ENCODE peak calls at places on chromosome 21, in seven cellular contexts. One of them, this sample, is unnamed.

GRCh38 chr21:40253112-40253511 is 385.9 kb downstream of the PCP4 start:
- DNase-seq in foreskin fibroblast: no peak
- DNase-seq in AG09309: no peak
- DNase-seq in heart right ventricle: no peak
- DNase-seq in HL-60: no peak
- DNase-seq in breast epithelium: no peak
- DNase-seq in BE2C: no peak
- DNase-seq in this sample: no peak

GRCh38 chr21:16437586-16437985 is 707.8 kb downstream of the USP25 start:
- DNase-seq in foreskin fibroblast: no peak
- DNase-seq in AG09309: no peak
- DNase-seq in heart right ventricle: no peak
- DNase-seq in HL-60: no peak
- DNase-seq in breast epithelium: no peak
- DNase-seq in BE2C: no peak
- DNase-seq in this sample: no peak

GRCh38 chr21:45981641-45982255 is at the start of gene COL6A1:
- DNase-seq in foreskin fibroblast: peak; percentile 71
- DNase-seq in AG09309: no peak
- DNase-seq in heart right ventricle: peak; percentile 75
- DNase-seq in HL-60: no peak
- DNase-seq in breast epithelium: peak; percentile 57
- DNase-seq in BE2C: peak; percentile 72
- DNase-seq in this sample: peak; percentile 43

GRCh38 chr21:45880097-45881068 is 101.2 kb upstream of the COL6A1 start:
- DNase-seq in foreskin fibroblast: peak; percentile 70
- DNase-seq in AG09309: peak; percentile 18
- DNase-seq in heart right ventricle: peak; percentile 44
- DNase-seq in HL-60: peak; percentile 76
- DNase-seq in breast epithelium: no peak
- DNase-seq in BE2C: peak; percentile 83
- DNase-seq in this sample: peak; percentile 68

GRCh38 chr21:14956826-14957225 is 108.0 kb downstream of the NRIP1 start:
- DNase-seq in foreskin fibroblast: peak; percentile 28
- DNase-seq in AG09309: no peak
- DNase-seq in heart right ventricle: no peak
- DNase-seq in HL-60: no peak
- DNase-seq in breast epithelium: no peak
- DNase-seq in BE2C: no peak
- DNase-seq in this sample: no peak

GRCh38 chr21:41362605-41363369 is 960 bp downstream of the MX2 start:
- DNase-seq in foreskin fibroblast: no peak
- DNase-seq in AG09309: no peak
- DNase-seq in heart right ventricle: no peak
- DNase-seq in HL-60: no peak
- DNase-seq in breast epithelium: no peak
- DNase-seq in BE2C: no peak
- DNase-seq in this sample: no peak

GRCh38 chr21:46660505-46660904 is 25.0 kb downstream of the PRMT2 start:
- DNase-seq in foreskin fibroblast: no peak
- DNase-seq in AG09309: no peak
- DNase-seq in heart right ventricle: no peak
- DNase-seq in HL-60: no peak
- DNase-seq in breast epithelium: no peak
- DNase-seq in BE2C: no peak
- DNase-seq in this sample: no peak

GRCh38 chr21:18493420-18493819 is 89.8 kb upstream of the TMPRSS15 start:
- DNase-seq in foreskin fibroblast: peak; percentile 4
- DNase-seq in AG09309: no peak
- DNase-seq in heart right ventricle: no peak
- DNase-seq in HL-60: no peak
- DNase-seq in breast epithelium: no peak
- DNase-seq in BE2C: no peak
- DNase-seq in this sample: no peak

GRCh38 chr21:34560609-34561008 is 48.6 kb upstream of the KCNE1 start:
- DNase-seq in foreskin fibroblast: no peak
- DNase-seq in AG09309: no peak
- DNase-seq in heart right ventricle: no peak
- DNase-seq in HL-60: no peak
- DNase-seq in breast epithelium: no peak
- DNase-seq in BE2C: no peak
- DNase-seq in this sample: no peak

GRCh38 chr21:45383111-45383614 is 21.8 kb upstream of the COL18A1 start:
- DNase-seq in foreskin fibroblast: no peak
- DNase-seq in AG09309: no peak
- DNase-seq in heart right ventricle: no peak
- DNase-seq in HL-60: no peak
- DNase-seq in breast epithelium: no peak
- DNase-seq in BE2C: peak; percentile 4
- DNase-seq in this sample: no peak

GRCh38 chr21:41321211-41321907 is 4.8 kb downstream of the FAM3B start:
- DNase-seq in foreskin fibroblast: no peak
- DNase-seq in AG09309: no peak
- DNase-seq in heart right ventricle: no peak
- DNase-seq in HL-60: no peak
- DNase-seq in breast epithelium: no peak
- DNase-seq in BE2C: no peak
- DNase-seq in this sample: no peak

GRCh38 chr21:46121286-46122221 is 23.6 kb downstream of the COL6A2 start:
- DNase-seq in foreskin fibroblast: no peak
- DNase-seq in AG09309: no peak
- DNase-seq in heart right ventricle: peak; percentile 3
- DNase-seq in HL-60: no peak
- DNase-seq in breast epithelium: peak; percentile 47
- DNase-seq in BE2C: peak; percentile 6
- DNase-seq in this sample: no peak

GRCh38 chr21:38965910-38966504 is 160.3 kb downstream of the ETS2 start:
- DNase-seq in foreskin fibroblast: no peak
- DNase-seq in AG09309: no peak
- DNase-seq in heart right ventricle: no peak
- DNase-seq in HL-60: no peak
- DNase-seq in breast epithelium: no peak
- DNase-seq in BE2C: peak; percentile 72
- DNase-seq in this sample: no peak

GRCh38 chr21:40466893-40467483 is 380.0 kb downstream of the DSCAM start:
- DNase-seq in foreskin fibroblast: no peak
- DNase-seq in AG09309: no peak
- DNase-seq in heart right ventricle: peak; percentile 7
- DNase-seq in HL-60: no peak
- DNase-seq in breast epithelium: no peak
- DNase-seq in BE2C: no peak
- DNase-seq in this sample: no peak

GRCh38 chr21:46634427-46634826 is 1.0 kb upstream of the PRMT2 start:
- DNase-seq in foreskin fibroblast: no peak
- DNase-seq in AG09309: no peak
- DNase-seq in heart right ventricle: no peak
- DNase-seq in HL-60: no peak
- DNase-seq in breast epithelium: no peak
- DNase-seq in BE2C: no peak
- DNase-seq in this sample: no peak

GRCh38 chr21:16070207-16070651 is 340.4 kb downstream of the USP25 start:
- DNase-seq in foreskin fibroblast: no peak
- DNase-seq in AG09309: no peak
- DNase-seq in heart right ventricle: no peak
- DNase-seq in HL-60: no peak
- DNase-seq in breast epithelium: no peak
- DNase-seq in BE2C: peak; percentile 66
- DNase-seq in this sample: no peak

GRCh38 chr21:46297311-46298082 is 11.4 kb downstream of the YBEY start:
- DNase-seq in foreskin fibroblast: no peak
- DNase-seq in AG09309: no peak
- DNase-seq in heart right ventricle: peak; percentile 30
- DNase-seq in HL-60: no peak
- DNase-seq in breast epithelium: no peak
- DNase-seq in BE2C: no peak
- DNase-seq in this sample: no peak

GRCh38 chr21:45721656-45722055 is 78.1 kb downstream of the PCBP3 start:
- DNase-seq in foreskin fibroblast: no peak
- DNase-seq in AG09309: no peak
- DNase-seq in heart right ventricle: no peak
- DNase-seq in HL-60: no peak
- DNase-seq in breast epithelium: no peak
- DNase-seq in BE2C: no peak
- DNase-seq in this sample: no peak

GRCh38 chr21:16532841-16533240 is 803.1 kb downstream of the USP25 start:
- DNase-seq in foreskin fibroblast: peak; percentile 40
- DNase-seq in AG09309: no peak
- DNase-seq in heart right ventricle: no peak
- DNase-seq in HL-60: no peak
- DNase-seq in breast epithelium: no peak
- DNase-seq in BE2C: no peak
- DNase-seq in this sample: no peak

GRCh38 chr21:38631676-38632075 is 133.4 kb upstream of the ERG start:
- DNase-seq in foreskin fibroblast: no peak
- DNase-seq in AG09309: peak; percentile 41
- DNase-seq in heart right ventricle: no peak
- DNase-seq in HL-60: no peak
- DNase-seq in breast epithelium: no peak
- DNase-seq in BE2C: no peak
- DNase-seq in this sample: no peak

GRCh38 chr21:41411449-41412089 is 14.5 kb upstream of the MX1 start:
- DNase-seq in foreskin fibroblast: no peak
- DNase-seq in AG09309: no peak
- DNase-seq in heart right ventricle: no peak
- DNase-seq in HL-60: no peak
- DNase-seq in breast epithelium: no peak
- DNase-seq in BE2C: no peak
- DNase-seq in this sample: no peak

GRCh38 chr21:44064852-44065403 is 42.3 kb upstream of the PWP2 start:
- DNase-seq in foreskin fibroblast: no peak
- DNase-seq in AG09309: no peak
- DNase-seq in heart right ventricle: no peak
- DNase-seq in HL-60: no peak
- DNase-seq in breast epithelium: no peak
- DNase-seq in BE2C: no peak
- DNase-seq in this sample: no peak

GRCh38 chr21:44070391-44070790 is 36.8 kb upstream of the PWP2 start:
- DNase-seq in foreskin fibroblast: no peak
- DNase-seq in AG09309: no peak
- DNase-seq in heart right ventricle: no peak
- DNase-seq in HL-60: no peak
- DNase-seq in breast epithelium: no peak
- DNase-seq in BE2C: no peak
- DNase-seq in this sample: no peak

GRCh38 chr21:44066116-44066515 is 41.1 kb upstream of the PWP2 start:
- DNase-seq in foreskin fibroblast: no peak
- DNase-seq in AG09309: no peak
- DNase-seq in heart right ventricle: no peak
- DNase-seq in HL-60: no peak
- DNase-seq in breast epithelium: no peak
- DNase-seq in BE2C: no peak
- DNase-seq in this sample: no peak

GRCh38 chr21:44065428-44065827 is 41.8 kb upstream of the PWP2 start:
- DNase-seq in foreskin fibroblast: peak; percentile 9
- DNase-seq in AG09309: no peak
- DNase-seq in heart right ventricle: no peak
- DNase-seq in HL-60: peak; percentile 88
- DNase-seq in breast epithelium: no peak
- DNase-seq in BE2C: no peak
- DNase-seq in this sample: peak; percentile 72

DNA sequence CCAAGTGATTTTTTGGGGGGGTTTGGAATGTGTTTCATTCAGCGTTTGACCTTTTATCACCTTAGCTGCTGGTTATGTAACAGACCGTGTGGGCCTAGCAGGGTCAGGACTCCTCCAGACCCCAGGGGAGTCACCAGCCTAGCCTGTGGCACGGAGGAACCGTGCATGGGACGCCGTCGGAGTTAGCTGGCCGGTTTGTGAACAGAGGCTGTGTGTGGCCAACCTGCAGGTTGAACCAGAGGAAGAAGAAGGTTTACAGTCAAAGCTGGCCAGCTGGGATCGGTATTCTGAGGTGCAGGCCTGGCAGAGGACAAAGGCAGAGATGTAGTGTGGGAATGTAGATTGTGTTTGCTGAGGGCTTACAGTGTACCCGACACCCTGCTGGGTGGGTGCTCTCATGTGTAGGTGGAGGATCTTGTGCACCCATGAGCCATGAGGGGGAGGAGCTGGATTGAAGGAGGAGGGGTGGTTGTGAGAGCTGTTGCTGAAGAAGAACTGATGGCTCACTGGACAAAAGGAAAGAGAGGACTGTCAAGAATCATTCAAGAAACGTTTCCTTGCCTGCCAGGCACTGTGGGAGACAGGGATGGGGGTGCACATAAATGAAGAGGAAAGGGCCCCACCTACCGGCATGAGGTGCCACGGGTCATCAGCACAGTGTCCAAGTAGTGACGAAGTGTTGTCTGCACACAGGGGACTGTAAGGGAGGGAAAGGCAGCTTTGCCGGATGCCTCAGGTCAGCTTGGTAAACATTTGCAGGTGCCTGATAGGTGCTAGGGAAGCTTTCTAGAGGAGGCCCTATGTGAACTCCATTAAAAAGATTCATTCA is 40.0 kb upstream of the PWP2 start:
- DNase-seq in foreskin fibroblast: no peak
- DNase-seq in AG09309: no peak
- DNase-seq in heart right ventricle: no peak
- DNase-seq in HL-60: no peak
- DNase-seq in breast epithelium: no peak
- DNase-seq in BE2C: no peak
- DNase-seq in this sample: no peak
- TF ChIP-seq CTCF in foreskin fibroblast: no peak
- TF ChIP-seq CTCF in AG09309: no peak
- TF ChIP-seq CTCF in heart right ventricle: no peak
- TF ChIP-seq CTCF in HL-60: no peak
- TF ChIP-seq CTCF in breast epithelium: no peak
- TF ChIP-seq CTCF in BE2C: no peak
- TF ChIP-seq CTCF in this sample: no peak

GRCh38 chr21:33266050-33266783 is at the start of gene IL10RB:
- DNase-seq in foreskin fibroblast: peak; percentile 48
- DNase-seq in AG09309: no peak
- DNase-seq in heart right ventricle: peak; percentile 71
- DNase-seq in HL-60: peak; percentile 75
- DNase-seq in breast epithelium: peak; percentile 57
- DNase-seq in BE2C: peak; percentile 78
- DNase-seq in this sample: peak; percentile 65
- TF ChIP-seq CTCF in foreskin fibroblast: no peak
- TF ChIP-seq CTCF in AG09309: no peak
- TF ChIP-seq CTCF in heart right ventricle: no peak
- TF ChIP-seq CTCF in HL-60: no peak
- TF ChIP-seq CTCF in breast epithelium: no peak
- TF ChIP-seq CTCF in BE2C: peak; percentile 1
- TF ChIP-seq CTCF in this sample: no peak

GRCh38 chr21:26881504-26882228 is 36.5 kb upstream of the ADAMTS1 start:
- DNase-seq in foreskin fibroblast: no peak
- DNase-seq in AG09309: no peak
- DNase-seq in heart right ventricle: no peak
- DNase-seq in HL-60: no peak
- DNase-seq in breast epithelium: no peak
- DNase-seq in BE2C: no peak
- DNase-seq in this sample: no peak
- TF ChIP-seq CTCF in foreskin fibroblast: peak; percentile 23
- TF ChIP-seq CTCF in AG09309: peak; percentile 35
- TF ChIP-seq CTCF in heart right ventricle: peak; percentile 23
- TF ChIP-seq CTCF in HL-60: no peak
- TF ChIP-seq CTCF in breast epithelium: no peak
- TF ChIP-seq CTCF in BE2C: peak; percentile 54
- TF ChIP-seq CTCF in this sample: no peak

DNA sequence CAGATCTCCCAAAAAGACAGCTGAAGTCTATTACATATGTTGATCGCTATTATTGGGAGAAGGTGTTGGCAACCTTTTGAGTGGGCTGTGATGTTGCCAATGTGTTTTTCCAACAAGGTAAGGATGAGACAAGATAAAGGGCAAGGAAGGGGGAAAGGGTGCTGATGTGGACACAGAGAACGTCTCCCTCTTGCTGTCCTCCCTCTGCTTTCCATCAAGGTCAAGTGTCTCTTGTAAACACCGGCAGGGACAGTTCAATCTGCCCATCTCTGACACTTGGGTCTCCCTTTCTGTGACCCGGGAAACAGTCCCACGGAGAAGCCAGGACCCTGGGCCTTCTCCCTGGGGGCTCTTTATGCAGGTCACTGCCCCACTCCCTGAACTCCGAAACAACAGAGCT is 254.4 kb downstream of the LTN1 start:
- DNase-seq in foreskin fibroblast: no peak
- DNase-seq in AG09309: no peak
- DNase-seq in heart right ventricle: no peak
- DNase-seq in HL-60: no peak
- DNase-seq in breast epithelium: no peak
- DNase-seq in BE2C: no peak
- DNase-seq in this sample: no peak
- TF ChIP-seq CTCF in foreskin fibroblast: no peak
- TF ChIP-seq CTCF in AG09309: no peak
- TF ChIP-seq CTCF in heart right ventricle: no peak
- TF ChIP-seq CTCF in HL-60: no peak
- TF ChIP-seq CTCF in breast epithelium: no peak
- TF ChIP-seq CTCF in BE2C: no peak
- TF ChIP-seq CTCF in this sample: no peak